ENCODE peak calls at places on chromosome 6, in six cellular contexts. F is fibroblast of lung; A is HepG2; T is prostate gland; R is DND-41; X is CD8-positive, alpha-beta memory T cell. J is an unnamed sample.

GRCh38 chr6:54003316-54003715 is 107.9 kb upstream of the MLIP start:
- DNase-seq in F (no peak), A (no peak), T (no peak), R (no peak), X (no peak), J (no peak)

GRCh38 chr6:33428891-33429744 is 9.3 kb downstream of the SYNGAP1 start:
- DNase-seq in F (no peak), A (no peak), T (no peak), R (no peak), X (no peak), J (no peak)

GRCh38 chr6:165774903-165775608 is 112.0 kb upstream of the PDE10A start:
- DNase-seq in F (peak; percentile 31), A (peak; percentile 39), T (no peak), R (no peak), X (no peak), J (no peak)

GRCh38 chr6:68139130-68139529 is 496.0 kb upstream of the ADGRB3 start:
- DNase-seq in F (no peak), A (no peak), T (no peak), R (no peak), X (no peak), J (no peak)

GRCh38 chr6:164842085-164842484 is 467.3 kb downstream of the C6orf118 start:
- DNase-seq in F (no peak), A (no peak), T (no peak), R (no peak), X (no peak), J (no peak)

GRCh38 chr6:108904731-108905130 is 56.5 kb downstream of the ARMC2 start:
- DNase-seq in F (no peak), A (peak; percentile 26), T (no peak), R (no peak), X (no peak), J (no peak)

GRCh38 chr6:3287308-3287707 is 28.6 kb downstream of the PSMG4 start:
- DNase-seq in F (peak; percentile 75), A (no peak), T (no peak), R (no peak), X (no peak), J (no peak)

GRCh38 chr6:34247481-34248197 is 1.2 kb downstream of the SMIM29 start:
- DNase-seq in F (no peak), A (no peak), T (no peak), R (no peak), X (no peak), J (no peak)

GRCh38 chr6:127481628-127482027 is 22.4 kb upstream of the KIAA0408 start:
- DNase-seq in F (peak; percentile 85), A (no peak), T (no peak), R (no peak), X (no peak), J (no peak)

GRCh38 chr6:124434416-124434815 is 527.8 kb upstream of the RNF217 start:
- DNase-seq in F (no peak), A (no peak), T (no peak), R (no peak), X (no peak), J (no peak)

GRCh38 chr6:125611573-125612399 is 137.6 kb upstream of the HEY2 start:
- DNase-seq in F (peak; percentile 41), A (no peak), T (no peak), R (no peak), X (no peak), J (no peak)

GRCh38 chr6:151680846-151681425 is 126.5 kb upstream of the ESR1 start:
- DNase-seq in F (no peak), A (no peak), T (no peak), R (no peak), X (no peak), J (no peak)
- H3K4me3 ChIP-seq in F (no peak overlapping the region), A (peak overlapping the region; percentile 56), T (no peak overlapping the region), R (no peak overlapping the region), X (no peak overlapping the region), J (no peak overlapping the region)

DNA sequence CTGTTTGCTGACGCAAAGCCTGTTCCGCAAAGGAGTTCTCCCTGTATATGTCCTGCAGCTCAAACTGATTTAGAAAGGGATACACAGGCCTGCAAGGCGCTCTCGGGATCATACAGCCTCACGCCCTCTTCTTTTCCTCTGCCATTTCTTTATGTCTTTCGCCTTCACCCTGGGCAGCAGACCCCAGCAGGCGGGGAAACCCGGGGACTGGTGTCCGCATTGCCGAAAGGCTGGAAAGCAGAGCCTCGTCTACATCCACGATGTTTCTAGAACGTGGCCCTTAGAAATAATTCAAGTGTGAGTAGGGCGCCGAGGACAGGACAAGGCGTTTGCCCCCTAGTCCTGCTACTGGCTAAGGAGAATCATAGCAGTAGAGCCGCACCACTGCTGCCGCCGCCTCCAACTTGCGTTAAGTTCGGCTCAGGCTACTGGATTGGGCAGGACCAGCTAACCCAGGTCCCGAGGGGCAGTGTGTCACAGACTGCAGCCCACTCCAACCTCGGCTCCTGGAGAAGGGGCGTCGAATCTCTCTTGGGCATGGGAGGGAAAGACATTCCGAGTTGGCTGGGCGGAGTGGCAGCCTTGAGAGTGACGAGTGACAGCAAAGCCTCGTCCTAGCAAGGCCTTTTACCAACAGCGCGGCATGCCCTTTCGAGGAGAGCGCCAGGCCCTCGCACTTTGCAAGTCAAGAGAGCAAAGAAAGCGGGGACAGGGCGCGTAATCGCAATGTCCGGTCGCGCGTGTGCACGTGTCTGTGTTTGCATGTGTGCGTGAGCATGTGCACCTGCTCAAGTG is 2.6 kb upstream of the TBX18 start:
- DNase-seq in F (no peak), A (no peak), T (no peak), R (no peak), X (no peak), J (no peak)
- H3K27me3 ChIP-seq in F (peaks cover 55% of the 10 kb centered on the region), A (peaks cover 59% of the 10 kb centered on the region), T (peaks cover 63% of the 10 kb centered on the region), R (no peaks in the 10 kb centered on the region), X (peaks cover 16% of the 10 kb centered on the region), J (peaks cover 2% of the 10 kb centered on the region)

DNA sequence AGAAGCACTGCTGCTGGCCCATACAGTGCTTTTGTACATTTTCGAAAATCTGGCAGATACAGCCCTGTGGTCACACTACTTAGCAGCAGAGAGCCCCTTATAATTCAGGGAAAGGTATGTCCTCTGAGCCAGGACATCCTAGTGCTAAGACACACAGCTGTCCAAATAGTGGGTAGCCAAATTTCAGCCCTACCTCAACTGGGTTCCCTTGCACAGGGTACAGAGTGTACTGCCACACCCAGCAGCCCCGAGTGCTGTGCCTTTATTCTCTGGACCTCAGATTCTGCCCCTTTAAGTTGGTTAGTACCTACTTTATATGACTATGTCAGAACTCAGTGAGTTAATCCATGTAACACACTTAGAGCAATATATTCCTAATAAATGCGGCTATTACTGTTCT is 47.6 kb downstream of the PRPH2 start:
- DNase-seq in F (no peak), A (no peak), T (no peak), R (no peak), X (no peak), J (no peak)
- H3K36me3 ChIP-seq in F (peaks cover 8% of the 10 kb centered on the region), A (peaks cover 93% of the 10 kb centered on the region), T (peaks cover 13% of the 10 kb centered on the region), R (peaks cover 97% of the 10 kb centered on the region), X (peaks cover 69% of the 10 kb centered on the region), J (peaks cover 18% of the 10 kb centered on the region)

GRCh38 chr6:106084106-106084963 is 1.8 kb upstream of the PRDM1 start:
- DNase-seq in F (peak; percentile 90), A (peak; percentile 7), T (no peak), R (peak; percentile 69), X (no peak), J (no peak)
- H3K4me3 ChIP-seq in F (no peak overlapping the region), A (no peak overlapping the region), T (no peak overlapping the region), R (no peak overlapping the region), X (no peak overlapping the region), J (no peak overlapping the region)